ENCODE peak calls at places on chromosomes 6 and 20, in seven cellular contexts. One of them, this sample, is unnamed. For H3K4me1, the result is how much of the 10 kb centered on the place peaks cover.

GRCh38 chr6:42217523-42218367 is at the start of gene MRPS10:
- DNase-seq in ovary: peak
- DNase-seq in naive thymus-derived CD4-positive, alpha-beta T cell: peak
- DNase-seq in DND-41: peak
- DNase-seq in ascending aorta: peak
- DNase-seq in Karpas-422: peak
- DNase-seq in right lobe of liver: peak
- DNase-seq in this sample: peak

GRCh38 chr6:7419065-7419464 is 29.5 kb downstream of the RIOK1 start:
- DNase-seq in ovary: no peak
- DNase-seq in naive thymus-derived CD4-positive, alpha-beta T cell: no peak
- DNase-seq in DND-41: no peak
- DNase-seq in ascending aorta: no peak
- DNase-seq in Karpas-422: no peak
- DNase-seq in right lobe of liver: peak
- DNase-seq in this sample: no peak

GRCh38 chr6:111417946-111418345 is 65.1 kb downstream of the REV3L start:
- DNase-seq in ovary: no peak
- DNase-seq in naive thymus-derived CD4-positive, alpha-beta T cell: no peak
- DNase-seq in DND-41: no peak
- DNase-seq in ascending aorta: no peak
- DNase-seq in Karpas-422: no peak
- DNase-seq in right lobe of liver: no peak
- DNase-seq in this sample: no peak

GRCh38 chr6:119479860-119480655 is 130.5 kb upstream of the MAN1A1 start:
- DNase-seq in ovary: no peak
- DNase-seq in naive thymus-derived CD4-positive, alpha-beta T cell: no peak
- DNase-seq in DND-41: no peak
- DNase-seq in ascending aorta: no peak
- DNase-seq in Karpas-422: no peak
- DNase-seq in right lobe of liver: no peak
- DNase-seq in this sample: no peak

GRCh38 chr20:34045930-34046329 is 52.2 kb downstream of the RALY start:
- DNase-seq in ovary: no peak
- DNase-seq in naive thymus-derived CD4-positive, alpha-beta T cell: no peak
- DNase-seq in DND-41: no peak
- DNase-seq in ascending aorta: no peak
- DNase-seq in Karpas-422: no peak
- DNase-seq in right lobe of liver: no peak
- DNase-seq in this sample: no peak

GRCh38 chr6:28742668-28743270 is 181.0 kb downstream of the TRIM27 start:
- DNase-seq in ovary: no peak
- DNase-seq in naive thymus-derived CD4-positive, alpha-beta T cell: no peak
- DNase-seq in DND-41: no peak
- DNase-seq in ascending aorta: no peak
- DNase-seq in Karpas-422: peak
- DNase-seq in right lobe of liver: no peak
- DNase-seq in this sample: no peak

GRCh38 chr6:155272353-155273222 is 8.8 kb downstream of the CLDN20 start:
- DNase-seq in ovary: peak
- DNase-seq in naive thymus-derived CD4-positive, alpha-beta T cell: no peak
- DNase-seq in DND-41: no peak
- DNase-seq in ascending aorta: no peak
- DNase-seq in Karpas-422: no peak
- DNase-seq in right lobe of liver: no peak
- DNase-seq in this sample: no peak

GRCh38 chr6:32692019-32692418 is 25.6 kb upstream of the HLA-DQB1 start:
- DNase-seq in ovary: no peak
- DNase-seq in naive thymus-derived CD4-positive, alpha-beta T cell: peak
- DNase-seq in DND-41: peak
- DNase-seq in ascending aorta: no peak
- DNase-seq in Karpas-422: peak
- DNase-seq in right lobe of liver: no peak
- DNase-seq in this sample: peak

GRCh38 chr6:141562801-141563763 is 569.6 kb upstream of the GJE1 start:
- DNase-seq in ovary: peak
- DNase-seq in naive thymus-derived CD4-positive, alpha-beta T cell: peak
- DNase-seq in DND-41: peak
- DNase-seq in ascending aorta: no peak
- DNase-seq in Karpas-422: peak
- DNase-seq in right lobe of liver: peak
- DNase-seq in this sample: peak

GRCh38 chr20:18688676-18689075 is 100.8 kb downstream of the DTD1 start:
- DNase-seq in ovary: no peak
- DNase-seq in naive thymus-derived CD4-positive, alpha-beta T cell: no peak
- DNase-seq in DND-41: no peak
- DNase-seq in ascending aorta: no peak
- DNase-seq in Karpas-422: no peak
- DNase-seq in right lobe of liver: no peak
- DNase-seq in this sample: no peak

GRCh38 chr6:29696147-29697129 is 15.5 kb upstream of the ZFP57 start:
- DNase-seq in ovary: no peak
- DNase-seq in naive thymus-derived CD4-positive, alpha-beta T cell: no peak
- DNase-seq in DND-41: no peak
- DNase-seq in ascending aorta: no peak
- DNase-seq in Karpas-422: peak
- DNase-seq in right lobe of liver: no peak
- DNase-seq in this sample: no peak

GRCh38 chr6:3306848-3307247 is 48.1 kb downstream of the PSMG4 start:
- DNase-seq in ovary: no peak
- DNase-seq in naive thymus-derived CD4-positive, alpha-beta T cell: no peak
- DNase-seq in DND-41: no peak
- DNase-seq in ascending aorta: no peak
- DNase-seq in Karpas-422: no peak
- DNase-seq in right lobe of liver: peak
- DNase-seq in this sample: no peak

GRCh38 chr20:57397693-57398108 is 6.5 kb downstream of the RBM38 start:
- DNase-seq in ovary: no peak
- DNase-seq in naive thymus-derived CD4-positive, alpha-beta T cell: peak
- DNase-seq in DND-41: peak
- DNase-seq in ascending aorta: no peak
- DNase-seq in Karpas-422: peak
- DNase-seq in right lobe of liver: no peak
- DNase-seq in this sample: peak

GRCh38 chr6:46053034-46053933 is 37.6 kb upstream of the CLIC5 start:
- DNase-seq in ovary: no peak
- DNase-seq in naive thymus-derived CD4-positive, alpha-beta T cell: no peak
- DNase-seq in DND-41: no peak
- DNase-seq in ascending aorta: no peak
- DNase-seq in Karpas-422: no peak
- DNase-seq in right lobe of liver: no peak
- DNase-seq in this sample: no peak

GRCh38 chr6:161128680-161129196 is 137.2 kb downstream of the MAP3K4 start:
- DNase-seq in ovary: no peak
- DNase-seq in naive thymus-derived CD4-positive, alpha-beta T cell: no peak
- DNase-seq in DND-41: no peak
- DNase-seq in ascending aorta: no peak
- DNase-seq in Karpas-422: no peak
- DNase-seq in right lobe of liver: no peak
- DNase-seq in this sample: no peak

GRCh38 chr6:162964703-162965140 is 236.9 kb downstream of the PACRG start:
- DNase-seq in ovary: no peak
- DNase-seq in naive thymus-derived CD4-positive, alpha-beta T cell: no peak
- DNase-seq in DND-41: no peak
- DNase-seq in ascending aorta: no peak
- DNase-seq in Karpas-422: no peak
- DNase-seq in right lobe of liver: no peak
- DNase-seq in this sample: no peak

GRCh38 chr6:89409461-89410035 is 2.5 kb downstream of the RRAGD start:
- DNase-seq in ovary: no peak
- DNase-seq in naive thymus-derived CD4-positive, alpha-beta T cell: no peak
- DNase-seq in DND-41: no peak
- DNase-seq in ascending aorta: no peak
- DNase-seq in Karpas-422: no peak
- DNase-seq in right lobe of liver: no peak
- DNase-seq in this sample: no peak

DNA sequence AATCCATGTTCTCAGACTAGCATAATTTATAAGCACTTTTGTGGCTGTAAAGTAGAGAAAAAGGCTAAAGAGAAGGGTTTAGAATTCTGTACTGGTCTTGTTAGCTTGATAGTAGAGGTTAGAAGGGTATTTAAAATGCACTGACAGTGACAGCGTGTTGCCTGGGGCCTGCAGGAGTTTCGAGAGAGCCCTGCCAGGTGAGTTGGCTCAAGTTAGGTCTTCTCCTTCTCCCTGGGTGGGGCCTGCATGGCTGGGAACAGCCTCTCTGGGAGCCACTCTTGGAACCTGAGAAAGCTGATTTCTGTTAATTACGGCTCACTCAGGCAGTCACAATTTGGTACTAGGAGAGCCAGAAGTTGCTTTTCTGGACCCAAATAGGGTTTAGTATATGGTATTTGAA is 103.7 kb downstream of the ARID1B start:
- DNase-seq in ovary: no peak
- DNase-seq in naive thymus-derived CD4-positive, alpha-beta T cell: no peak
- DNase-seq in DND-41: no peak
- DNase-seq in ascending aorta: no peak
- DNase-seq in Karpas-422: no peak
- DNase-seq in right lobe of liver: no peak
- DNase-seq in this sample: no peak
- H3K4me1 ChIP-seq in ovary: under half
- H3K4me1 ChIP-seq in naive thymus-derived CD4-positive, alpha-beta T cell: under half
- H3K4me1 ChIP-seq in DND-41: under half
- H3K4me1 ChIP-seq in ascending aorta: under half
- H3K4me1 ChIP-seq in Karpas-422: half or more
- H3K4me1 ChIP-seq in right lobe of liver: under half
- H3K4me1 ChIP-seq in this sample: under half

GRCh38 chr20:23456873-23457272 is 4.2 kb upstream of the CST11 start:
- DNase-seq in ovary: no peak
- DNase-seq in naive thymus-derived CD4-positive, alpha-beta T cell: no peak
- DNase-seq in DND-41: no peak
- DNase-seq in ascending aorta: no peak
- DNase-seq in Karpas-422: no peak
- DNase-seq in right lobe of liver: no peak
- DNase-seq in this sample: no peak

GRCh38 chr20:23459431-23460112 is 6.9 kb upstream of the CST11 start:
- DNase-seq in ovary: no peak
- DNase-seq in naive thymus-derived CD4-positive, alpha-beta T cell: no peak
- DNase-seq in DND-41: no peak
- DNase-seq in ascending aorta: no peak
- DNase-seq in Karpas-422: no peak
- DNase-seq in right lobe of liver: no peak
- DNase-seq in this sample: no peak

GRCh38 chr20:23455641-23456040 is 3.0 kb upstream of the CST11 start:
- DNase-seq in ovary: no peak
- DNase-seq in naive thymus-derived CD4-positive, alpha-beta T cell: no peak
- DNase-seq in DND-41: peak
- DNase-seq in ascending aorta: no peak
- DNase-seq in Karpas-422: no peak
- DNase-seq in right lobe of liver: no peak
- DNase-seq in this sample: no peak

GRCh38 chr20:23456416-23456815 is 3.7 kb upstream of the CST11 start:
- DNase-seq in ovary: no peak
- DNase-seq in naive thymus-derived CD4-positive, alpha-beta T cell: no peak
- DNase-seq in DND-41: peak
- DNase-seq in ascending aorta: no peak
- DNase-seq in Karpas-422: no peak
- DNase-seq in right lobe of liver: no peak
- DNase-seq in this sample: no peak

GRCh38 chr20:23461180-23461579 is 8.5 kb upstream of the CST11 start:
- DNase-seq in ovary: no peak
- DNase-seq in naive thymus-derived CD4-positive, alpha-beta T cell: no peak
- DNase-seq in DND-41: no peak
- DNase-seq in ascending aorta: no peak
- DNase-seq in Karpas-422: no peak
- DNase-seq in right lobe of liver: no peak
- DNase-seq in this sample: no peak
- H3K4me1 ChIP-seq in ovary: under half
- H3K4me1 ChIP-seq in naive thymus-derived CD4-positive, alpha-beta T cell: under half
- H3K4me1 ChIP-seq in DND-41: under half
- H3K4me1 ChIP-seq in ascending aorta: under half
- H3K4me1 ChIP-seq in Karpas-422: under half
- H3K4me1 ChIP-seq in right lobe of liver: under half
- H3K4me1 ChIP-seq in this sample: under half

GRCh38 chr20:5796369-5797040 is 46.3 kb downstream of the SHLD1 start:
- DNase-seq in ovary: no peak
- DNase-seq in naive thymus-derived CD4-positive, alpha-beta T cell: no peak
- DNase-seq in DND-41: no peak
- DNase-seq in ascending aorta: no peak
- DNase-seq in Karpas-422: no peak
- DNase-seq in right lobe of liver: no peak
- DNase-seq in this sample: no peak
- H3K4me1 ChIP-seq in ovary: under half
- H3K4me1 ChIP-seq in naive thymus-derived CD4-positive, alpha-beta T cell: under half
- H3K4me1 ChIP-seq in DND-41: under half
- H3K4me1 ChIP-seq in ascending aorta: under half
- H3K4me1 ChIP-seq in Karpas-422: under half
- H3K4me1 ChIP-seq in right lobe of liver: under half
- H3K4me1 ChIP-seq in this sample: under half

GRCh38 chr6:149335924-149336323 is 18.4 kb downstream of the TAB2 start:
- DNase-seq in ovary: no peak
- DNase-seq in naive thymus-derived CD4-positive, alpha-beta T cell: no peak
- DNase-seq in DND-41: no peak
- DNase-seq in ascending aorta: no peak
- DNase-seq in Karpas-422: no peak
- DNase-seq in right lobe of liver: no peak
- DNase-seq in this sample: no peak

GRCh38 chr6:149337330-149337729 is 19.8 kb downstream of the TAB2 start:
- DNase-seq in ovary: no peak
- DNase-seq in naive thymus-derived CD4-positive, alpha-beta T cell: no peak
- DNase-seq in DND-41: no peak
- DNase-seq in ascending aorta: no peak
- DNase-seq in Karpas-422: no peak
- DNase-seq in right lobe of liver: no peak
- DNase-seq in this sample: no peak

GRCh38 chr6:149336529-149336928 is 19.0 kb downstream of the TAB2 start:
- DNase-seq in ovary: no peak
- DNase-seq in naive thymus-derived CD4-positive, alpha-beta T cell: no peak
- DNase-seq in DND-41: peak
- DNase-seq in ascending aorta: no peak
- DNase-seq in Karpas-422: no peak
- DNase-seq in right lobe of liver: no peak
- DNase-seq in this sample: no peak

GRCh38 chr6:149342525-149342924 is 25.0 kb downstream of the TAB2 start:
- DNase-seq in ovary: no peak
- DNase-seq in naive thymus-derived CD4-positive, alpha-beta T cell: no peak
- DNase-seq in DND-41: no peak
- DNase-seq in ascending aorta: no peak
- DNase-seq in Karpas-422: peak
- DNase-seq in right lobe of liver: no peak
- DNase-seq in this sample: no peak

GRCh38 chr6:149340200-149340599 is 22.7 kb downstream of the TAB2 start:
- DNase-seq in ovary: no peak
- DNase-seq in naive thymus-derived CD4-positive, alpha-beta T cell: no peak
- DNase-seq in DND-41: no peak
- DNase-seq in ascending aorta: no peak
- DNase-seq in Karpas-422: no peak
- DNase-seq in right lobe of liver: no peak
- DNase-seq in this sample: no peak
- H3K4me1 ChIP-seq in ovary: under half
- H3K4me1 ChIP-seq in naive thymus-derived CD4-positive, alpha-beta T cell: under half
- H3K4me1 ChIP-seq in DND-41: under half
- H3K4me1 ChIP-seq in ascending aorta: half or more
- H3K4me1 ChIP-seq in Karpas-422: under half
- H3K4me1 ChIP-seq in right lobe of liver: under half
- H3K4me1 ChIP-seq in this sample: under half